ENCODE peak calls at places on chromosomes 5 and 9, in seven cellular contexts. T is GM12878, P is SK-N-SH, G is HCT116, F is H1, Z is HepG2, I is K562. H is an unnamed sample.

GRCh38 chr9:91408475-91408874 is 15.2 kb downstream of the NFIL3 start:
- DNase-seq in T (no peak), P (no peak), G (no peak), F (no peak), Z (no peak), I (no peak), H (no peak)

GRCh38 chr9:37541465-37541864 is 34.7 kb downstream of the FBXO10 start:
- DNase-seq in T (no peak), P (no peak), G (no peak), F (no peak), Z (no peak), I (no peak), H (no peak)

GRCh38 chr9:28801144-28801799 is 1228.0 kb upstream of the C9orf72 start:
- DNase-seq in T (no peak), P (no peak), G (no peak), F (no peak), Z (no peak), I (no peak), H (no peak)

GRCh38 chr9:2729003-2729402 is 11.7 kb downstream of the KCNV2 start:
- DNase-seq in T (no peak), P (no peak), G (no peak), F (no peak), Z (no peak), I (no peak), H (no peak)

GRCh38 chr9:38214441-38214840 is 145.4 kb upstream of the SHB start:
- DNase-seq in T (no peak), P (peak; percentile 42), G (no peak), F (peak; percentile 62), Z (no peak), I (no peak), H (no peak)

GRCh38 chr5:38009754-38010386 is 170.0 kb upstream of the GDNF start:
- DNase-seq in T (no peak), P (no peak), G (no peak), F (no peak), Z (no peak), I (no peak), H (no peak)

GRCh38 chr9:35831040-35831439 is 2.0 kb downstream of the TMEM8B start:
- DNase-seq in T (no peak), P (no peak), G (no peak), F (no peak), Z (no peak), I (no peak), H (no peak)

GRCh38 chr9:107637421-107638420 is 148.2 kb upstream of the KLF4 start:
- DNase-seq in T (no peak), P (peak; percentile 57), G (no peak), F (peak; percentile 66), Z (no peak), I (no peak), H (peak; percentile 81)

GRCh38 chr5:132254321-132254977 is 3.0 kb upstream of the PDLIM4 start:
- DNase-seq in T (no peak), P (no peak), G (no peak), F (no peak), Z (no peak), I (no peak), H (no peak)

DNA sequence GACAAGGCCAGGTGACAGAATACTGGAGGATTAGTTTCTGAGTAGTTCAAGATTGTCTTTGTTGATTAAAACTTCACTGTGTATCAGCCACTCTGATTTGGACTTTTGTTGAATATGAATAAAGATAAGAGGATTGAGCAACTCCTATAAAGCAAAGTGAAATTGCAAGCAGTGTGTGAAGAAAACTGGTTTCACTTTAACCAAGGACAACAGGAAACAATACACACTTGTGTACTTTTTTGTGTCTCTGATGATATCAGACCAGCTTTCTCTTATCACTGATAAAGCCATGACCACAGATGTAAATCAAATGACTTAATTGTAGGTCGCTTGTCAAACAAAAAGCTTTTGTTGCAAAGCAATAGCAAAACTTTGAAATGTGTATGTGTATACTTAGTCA is 268.6 kb downstream of the FER start:
- DNase-seq in T (no peak), P (no peak), G (no peak), F (no peak), Z (peak; percentile 20), I (no peak), H (no peak)
- TF ChIP-seq JUND in T (no peak), P (no peak), G (no peak), F (no peak), Z (no peak), I (no peak), H (no peak)

DNA sequence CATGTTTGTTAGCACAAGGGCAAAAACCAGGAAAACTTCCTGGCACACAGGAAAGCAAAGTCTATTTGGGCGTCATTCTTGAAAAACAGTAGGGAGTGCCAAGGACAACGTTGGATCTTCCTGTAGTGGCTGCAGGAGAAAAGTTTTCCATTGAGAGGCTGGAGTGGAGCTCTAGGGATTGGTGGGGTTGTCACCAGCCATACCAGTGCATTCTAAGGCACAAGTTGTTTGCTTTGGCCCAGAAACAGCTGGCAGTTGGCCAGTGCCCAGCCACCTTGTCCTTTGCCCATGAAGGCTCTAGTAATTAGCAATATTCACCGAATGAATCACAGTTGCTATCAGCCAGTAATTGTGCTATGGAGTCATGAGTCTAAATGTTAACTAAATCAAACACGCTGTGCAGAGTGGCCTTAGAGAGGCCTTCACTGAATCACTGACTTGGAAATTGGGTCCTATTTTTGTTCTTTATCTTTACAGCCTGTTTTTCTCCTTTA is 26.4 kb downstream of the TNFSF15 start:
- DNase-seq in T (no peak), P (no peak), G (peak; percentile 22), F (no peak), Z (no peak), I (no peak), H (peak; percentile 64)
- TF ChIP-seq JUND in T (no peak), P (peak; percentile 36), G (peak; percentile 12), F (no peak), Z (no peak), I (no peak), H (no peak)

GRCh38 chr5:104084896-104085295 is 522.3 kb upstream of the NUDT12 start:
- DNase-seq in T (no peak), P (no peak), G (no peak), F (no peak), Z (no peak), I (no peak), H (no peak)

DNA sequence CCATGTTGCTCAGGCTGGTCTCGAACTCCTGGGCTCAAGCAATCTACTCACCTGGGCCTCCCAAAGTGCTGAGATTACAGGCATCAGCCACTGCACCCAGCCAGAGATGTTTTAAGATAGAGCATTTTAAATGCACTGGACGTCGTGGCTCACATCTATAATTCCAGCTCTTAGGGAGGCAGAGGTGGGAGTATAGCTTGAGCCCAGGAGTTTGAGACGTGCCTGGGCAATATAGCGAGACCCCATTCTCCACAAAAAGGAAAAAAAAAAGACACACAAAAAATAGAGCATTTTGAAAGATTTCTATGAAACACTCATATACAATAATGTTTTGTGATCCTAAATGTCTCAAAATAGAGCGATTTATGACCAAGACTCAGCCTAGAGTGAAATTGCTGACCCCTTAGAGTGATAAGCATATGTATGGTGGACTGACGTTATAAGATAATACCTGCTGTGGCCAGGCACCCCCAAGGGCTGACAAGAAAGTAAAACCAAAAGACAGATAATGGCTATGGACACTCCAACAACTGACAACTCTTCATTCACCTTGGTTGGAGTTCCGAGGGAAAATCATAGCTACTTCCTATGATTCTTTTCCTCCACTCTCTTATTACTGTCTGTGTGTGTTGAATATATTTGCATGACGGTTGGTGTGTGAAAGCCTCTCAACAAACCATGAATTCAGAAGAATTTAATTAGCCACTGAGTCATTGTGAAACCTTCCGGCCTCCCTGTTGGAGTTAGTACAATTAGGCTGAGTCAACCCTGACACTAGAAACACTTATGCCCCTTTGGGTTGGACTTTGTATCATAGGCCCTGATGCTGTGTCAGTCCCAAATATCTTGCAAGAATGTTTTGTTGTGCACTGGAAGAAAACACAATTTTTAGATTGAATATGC is 526.5 kb upstream of the NUDT12 start:
- DNase-seq in T (peak; percentile 45), P (no peak), G (peak; percentile 86), F (no peak), Z (peak; percentile 0), I (no peak), H (no peak)
- TF ChIP-seq JUND in T (peak; percentile 84), P (no peak), G (peak; percentile 90), F (no peak), Z (no peak), I (peak; percentile 69), H (no peak)

GRCh38 chr9:132144708-132145365 is 17.0 kb upstream of the NTNG2 start:
- DNase-seq in T (no peak), P (no peak), G (no peak), F (no peak), Z (no peak), I (no peak), H (no peak)

GRCh38 chr9:132141364-132141947 is 20.4 kb upstream of the NTNG2 start:
- DNase-seq in T (no peak), P (no peak), G (no peak), F (peak; percentile 57), Z (no peak), I (no peak), H (peak; percentile 35)

GRCh38 chr9:132143359-132143758 is 18.5 kb upstream of the NTNG2 start:
- DNase-seq in T (no peak), P (peak; percentile 62), G (no peak), F (no peak), Z (no peak), I (no peak), H (no peak)

GRCh38 chr9:132142883-132143282 is 19.0 kb upstream of the NTNG2 start:
- DNase-seq in T (no peak), P (peak; percentile 74), G (no peak), F (no peak), Z (no peak), I (no peak), H (no peak)

DNA sequence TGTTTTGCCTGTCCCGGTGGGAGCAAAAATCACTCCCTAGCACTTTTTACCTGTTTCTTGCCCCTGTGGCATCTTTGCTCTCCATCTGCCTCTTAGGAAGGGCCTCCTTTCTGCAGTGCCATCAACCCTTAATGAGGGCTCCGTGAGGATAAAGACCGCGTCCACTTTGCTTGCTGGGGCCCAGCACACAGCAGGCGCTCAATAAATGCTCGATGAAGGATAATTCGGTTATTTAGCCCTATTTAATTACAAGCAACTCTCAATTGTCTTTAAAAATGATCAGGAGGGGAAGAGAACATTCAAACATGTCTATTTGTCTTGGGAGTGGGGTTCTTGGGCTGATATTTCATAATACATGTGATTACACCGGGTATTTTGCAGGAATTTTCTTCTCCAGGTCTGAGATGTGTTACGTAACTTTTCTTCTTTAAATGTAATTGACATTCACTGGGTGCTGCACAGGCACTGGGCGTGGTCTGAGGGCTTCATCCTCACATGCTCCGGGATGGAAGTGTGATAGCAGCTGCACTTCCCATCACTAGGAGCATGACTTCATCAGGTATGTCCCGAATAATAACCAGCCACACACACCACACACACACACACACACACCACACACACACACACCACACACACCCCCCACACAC is 19.8 kb upstream of the NTNG2 start:
- DNase-seq in T (no peak), P (no peak), G (no peak), F (no peak), Z (no peak), I (no peak), H (peak; percentile 33)
- TF ChIP-seq JUND in T (no peak), P (no peak), G (no peak), F (no peak), Z (no peak), I (no peak), H (no peak)

GRCh38 chr5:179281688-179282087 is 63.6 kb downstream of the ADAMTS2 start:
- DNase-seq in T (no peak), P (no peak), G (no peak), F (no peak), Z (no peak), I (no peak), H (no peak)
- TF ChIP-seq JUND in T (no peak), P (no peak), G (no peak), F (no peak), Z (no peak), I (no peak), H (no peak)